ENCODE peak calls at places on chromosomes 7 and 10, in five cellular contexts. H, C, J, M and S are unnamed samples.

GRCh38 chr10:102202386-102202785 is 23.7 kb upstream of the ELOVL3 start:
- DNase-seq in H (no peak), C (no peak), J (no peak), M (no peak), S (no peak)

GRCh38 chr10:127293640-127294039 is 97.2 kb upstream of the INSYN2A start:
- DNase-seq in H (no peak), C (no peak), J (no peak), M (no peak), S (no peak)

GRCh38 chr10:117570880-117571279 is 28.3 kb downstream of the EMX2 start:
- DNase-seq in H (no peak), C (no peak), J (no peak), M (no peak), S (no peak)

GRCh38 chr7:144670251-144670650 is 165.6 kb downstream of the TPK1 start:
- DNase-seq in H (no peak), C (no peak), J (no peak), M (no peak), S (no peak)

GRCh38 chr7:25750738-25751529 is 401.1 kb upstream of the NFE2L3 start:
- DNase-seq in H (no peak), C (no peak), J (no peak), M (no peak), S (peak)

GRCh38 chr7:193538-194256 is 1.3 kb downstream of the FAM20C start:
- DNase-seq in H (no peak), C (no peak), J (no peak), M (no peak), S (no peak)

GRCh38 chr10:1153805-1154351 is 97.7 kb downstream of the WDR37 start:
- DNase-seq in H (peak), C (no peak), J (no peak), M (no peak), S (no peak)

GRCh38 chr10:96089116-96089515 is 41.0 kb upstream of the ZNF518A start:
- DNase-seq in H (no peak), C (no peak), J (no peak), M (no peak), S (no peak)

DNA sequence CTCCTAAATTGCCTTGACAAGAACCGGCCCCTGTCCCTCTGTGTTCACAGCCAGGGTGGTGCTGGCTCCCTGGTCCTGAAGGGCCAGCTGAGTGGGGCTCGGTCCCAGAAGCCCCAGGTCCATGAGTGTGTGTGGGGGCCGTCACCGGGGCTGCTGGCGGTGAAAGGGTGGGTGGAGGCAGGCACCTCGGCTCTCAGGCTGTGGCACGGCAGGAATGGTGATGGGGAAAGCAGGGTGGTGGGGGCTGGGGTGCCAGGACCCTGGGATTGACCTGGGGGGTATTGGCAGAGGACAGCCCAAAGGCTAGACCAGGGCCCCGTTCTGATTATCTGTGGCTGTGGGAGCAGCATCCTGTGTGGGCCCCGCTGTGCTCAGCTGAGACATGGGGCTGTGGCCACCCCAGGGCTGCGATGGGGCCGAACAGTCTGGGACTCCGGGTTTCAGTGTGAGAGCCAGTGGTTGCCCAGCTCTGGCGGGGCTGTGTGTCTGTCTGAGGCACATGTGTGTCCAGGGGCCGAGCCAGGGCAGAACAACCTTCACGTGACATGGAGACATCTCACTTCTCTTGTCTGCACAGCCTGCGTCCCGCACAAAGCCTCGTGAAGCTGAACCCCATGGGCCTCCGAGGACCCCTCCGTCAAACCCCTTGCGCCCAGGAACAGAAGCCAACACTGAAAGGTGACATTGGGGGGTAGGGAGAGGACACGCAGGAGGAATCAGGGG is 144.2 kb downstream of the ELFN1 start:
- DNase-seq in H (peak), C (no peak), J (no peak), M (no peak), S (no peak)
- TF ChIP-seq POLR2A in H (no peak), C (no peak), J (no peak), M (no peak), S (no peak)

GRCh38 chr10:119406888-119407777 is 135.4 kb downstream of the RGS10 start:
- DNase-seq in H (no peak), C (no peak), J (no peak), M (no peak), S (no peak)

GRCh38 chr10:119403927-119404326 is 138.6 kb downstream of the RGS10 start:
- DNase-seq in H (no peak), C (no peak), J (no peak), M (no peak), S (no peak)

GRCh38 chr10:119405505-119405807 is 137.1 kb downstream of the RGS10 start:
- DNase-seq in H (no peak), C (no peak), J (no peak), M (no peak), S (no peak)

GRCh38 chr10:119406137-119406536 is 136.4 kb downstream of the RGS10 start:
- DNase-seq in H (no peak), C (no peak), J (no peak), M (no peak), S (no peak)

GRCh38 chr10:119404719-119405504 is 137.6 kb downstream of the RGS10 start:
- DNase-seq in H (no peak), C (no peak), J (peak), M (no peak), S (no peak)
- H3K27ac ChIP-seq in H (peak), C (peak), J (no peak), M (peak), S (no peak)

DNA sequence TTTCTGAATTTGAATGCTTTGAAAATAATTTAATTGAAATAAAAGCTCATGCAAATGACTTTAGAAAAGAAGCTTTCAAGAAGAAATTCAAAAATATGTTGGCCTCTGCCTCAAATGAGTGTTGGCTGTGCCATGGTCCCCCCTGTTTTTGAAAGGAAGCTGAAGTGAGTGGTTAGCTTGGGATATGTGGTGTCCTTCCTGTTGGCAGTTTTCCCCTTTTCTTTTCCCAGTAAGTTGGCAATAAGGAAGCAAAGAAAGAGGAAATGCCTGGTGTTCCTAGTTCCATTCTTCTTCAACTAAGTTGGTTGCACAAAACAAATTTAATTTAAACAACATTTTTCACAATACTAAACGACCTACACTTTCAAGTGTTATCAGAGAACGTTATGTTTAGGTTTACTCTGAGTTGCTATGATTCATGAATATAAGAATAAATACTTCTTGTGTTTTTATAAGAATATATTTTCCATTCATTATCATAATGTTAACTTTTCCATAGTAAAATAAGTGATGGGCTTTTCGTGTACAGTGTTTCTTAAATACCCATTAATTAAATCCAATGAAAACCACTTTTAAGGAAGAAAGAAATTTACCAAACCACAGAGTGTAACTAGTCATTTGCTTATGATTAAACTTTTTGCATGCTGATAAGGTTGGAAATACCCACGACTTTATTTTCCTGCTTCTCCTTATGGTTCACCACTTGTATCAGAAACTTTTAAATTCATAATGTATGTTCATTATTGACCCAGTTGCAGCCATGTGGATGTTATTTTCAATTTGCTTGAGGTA is 7.7 kb downstream of the HDAC9 start:
- DNase-seq in H (no peak), C (no peak), J (no peak), M (no peak), S (no peak)
- TF ChIP-seq POLR2A in H (no peak), C (no peak), J (no peak), M (no peak), S (no peak)

GRCh38 chr10:87952612-87953011 is 89.2 kb downstream of the PTEN start:
- DNase-seq in H (no peak), C (no peak), J (no peak), M (no peak), S (no peak)
- H3K27ac ChIP-seq in H (no peak), C (no peak), J (no peak), M (no peak), S (no peak)

DNA sequence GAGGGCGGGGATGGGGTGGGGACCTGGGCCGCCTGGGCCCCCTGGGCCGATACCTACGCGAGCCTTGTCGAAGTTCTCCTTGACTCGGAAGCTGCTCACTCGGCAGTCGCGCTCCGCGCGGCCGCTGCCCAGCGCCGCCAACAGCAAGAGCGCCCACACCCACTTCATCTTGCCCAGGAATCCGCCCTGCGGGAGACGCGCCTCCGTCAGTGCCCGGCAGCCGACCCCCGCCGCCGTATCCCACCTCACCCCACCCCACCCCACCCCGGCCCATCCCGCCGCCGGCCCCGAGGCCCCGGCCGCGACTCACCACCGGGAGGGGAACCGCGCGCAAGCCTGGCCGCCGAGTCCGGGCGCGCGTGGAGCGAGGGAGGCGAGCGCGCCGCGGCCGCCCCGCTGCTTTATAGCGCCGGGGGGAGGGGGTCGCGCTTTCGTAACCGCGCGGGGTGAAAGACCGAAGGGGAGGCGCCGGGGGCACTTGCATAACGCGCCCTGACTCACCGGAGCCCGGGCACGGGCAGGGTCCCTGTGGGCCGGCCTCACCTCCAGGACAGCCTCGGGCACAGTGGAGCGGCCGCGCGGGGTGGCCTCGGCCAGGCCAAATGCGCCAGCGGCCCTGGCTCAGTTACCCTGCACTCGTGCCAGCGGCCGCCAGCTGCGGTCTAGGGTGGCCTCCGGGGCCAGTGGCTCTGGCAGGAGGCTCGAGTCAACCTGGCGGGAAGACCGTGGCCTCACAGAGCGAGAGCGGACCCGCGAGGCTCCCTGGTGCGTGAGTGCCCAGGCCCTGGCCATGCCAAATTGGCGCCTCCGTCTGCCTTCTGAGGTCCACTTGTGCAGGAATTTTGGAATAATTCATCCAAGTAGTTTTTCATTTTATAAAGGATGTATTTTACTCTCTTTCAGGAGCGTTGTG is at the start of gene RBP4:
- DNase-seq in H (no peak), C (peak), J (peak), M (no peak), S (peak)
- TF ChIP-seq POLR2A in H (no peak), C (no peak), J (peak), M (no peak), S (no peak)